ENCODE peak calls at places on chromosome 15, in four cellular contexts. A, O, F and U are unnamed samples.

GRCh38 chr15:26171266-26171665 is 308.1 kb upstream of the ATP10A start:
- DNase-seq in A (no peak), O (no peak), F (no peak), U (no peak)

GRCh38 chr15:82709421-82710207 is at the start of gene AP3B2:
- DNase-seq in A (peak), O (peak), F (no peak), U (peak)

GRCh38 chr15:29952245-29952644 is 130.0 kb upstream of the TJP1 start:
- DNase-seq in A (no peak), O (no peak), F (no peak), U (no peak)

GRCh38 chr15:37585966-37586656 is 348.3 kb upstream of the TMCO5A start:
- DNase-seq in A (no peak), O (peak), F (no peak), U (no peak)

GRCh38 chr15:32936283-32936918 is 218.6 kb downstream of the GREM1 start:
- DNase-seq in A (peak), O (peak), F (no peak), U (peak)

GRCh38 chr15:73464602-73465001 is 21.6 kb downstream of the REC114 start:
- DNase-seq in A (peak), O (no peak), F (no peak), U (no peak)

GRCh38 chr15:58407786-58408185 is 24.0 kb upstream of the LIPC start:
- DNase-seq in A (no peak), O (no peak), F (no peak), U (no peak)

GRCh38 chr15:69600556-69601085 is 148.0 kb downstream of the RPLP1 start:
- DNase-seq in A (no peak), O (no peak), F (no peak), U (no peak)

GRCh38 chr15:38660726-38661125 is 96.1 kb upstream of the RASGRP1 start:
- DNase-seq in A (no peak), O (no peak), F (no peak), U (no peak)

GRCh38 chr15:88419830-88420229 is 47.4 kb downstream of the MRPL46 start:
- DNase-seq in A (no peak), O (peak), F (no peak), U (no peak)

GRCh38 chr15:41502787-41503668 is 9.4 kb downstream of the ITPKA start:
- DNase-seq in A (no peak), O (no peak), F (no peak), U (no peak)

GRCh38 chr15:34341922-34342736 is 807 bp downstream of the NOP10 start:
- DNase-seq in A (peak), O (no peak), F (no peak), U (no peak)

GRCh38 chr15:29675791-29676301 is 146.4 kb downstream of the TJP1 start:
- DNase-seq in A (no peak), O (no peak), F (no peak), U (no peak)

GRCh38 chr15:60731583-60732130 is 252.7 kb upstream of the ICE2 start:
- DNase-seq in A (no peak), O (no peak), F (no peak), U (no peak)

GRCh38 chr15:100043732-100044131 is 298.0 kb downstream of the ADAMTS17 start:
- DNase-seq in A (no peak), O (no peak), F (no peak), U (peak)

GRCh38 chr15:101193063-101193712 is 58.7 kb downstream of the CHSY1 start:
- DNase-seq in A (no peak), O (peak), F (no peak), U (no peak)

GRCh38 chr15:77014137-77015081 is 19.5 kb downstream of the PSTPIP1 start:
- DNase-seq in A (no peak), O (no peak), F (no peak), U (no peak)

GRCh38 chr15:48922046-48922445 is 41.7 kb downstream of the SHC4 start:
- DNase-seq in A (no peak), O (no peak), F (no peak), U (no peak)

GRCh38 chr15:63234479-63234878 is 42.9 kb upstream of the APH1B start:
- DNase-seq in A (no peak), O (peak), F (no peak), U (peak)

GRCh38 chr15:56241374-56242085 is 2.1 kb downstream of the RFX7 start:
- DNase-seq in A (no peak), O (peak), F (no peak), U (peak)
- TF ChIP-seq FOS in A (no peak), O (no peak), F (no peak), U (no peak)

DNA sequence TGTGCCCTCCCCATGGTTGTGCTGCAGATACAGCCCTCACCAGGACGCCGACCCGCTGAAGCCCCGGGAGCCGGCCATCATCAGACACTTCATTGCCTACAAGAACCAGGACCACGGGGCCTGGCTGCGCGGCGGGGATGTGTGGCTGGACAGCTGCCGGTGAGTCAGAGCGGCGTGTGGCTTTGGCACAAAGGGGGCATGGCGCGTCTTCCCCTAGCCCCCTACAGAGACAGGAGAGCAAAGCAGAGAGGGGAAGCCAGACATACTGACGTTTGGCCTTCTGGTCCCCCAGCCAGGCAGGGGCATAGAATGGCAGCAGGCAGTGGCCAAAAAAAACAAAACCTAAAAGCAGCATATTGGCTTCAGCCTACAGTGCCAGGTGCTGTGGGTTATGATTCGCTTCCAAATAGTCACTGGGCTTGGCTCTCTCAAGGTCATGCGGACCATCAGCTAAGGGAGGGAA is 64.0 kb downstream of the MESD start:
- DNase-seq in A (no peak), O (no peak), F (no peak), U (no peak)
- TF ChIP-seq FOS in A (no peak), O (no peak), F (no peak), U (no peak)

DNA sequence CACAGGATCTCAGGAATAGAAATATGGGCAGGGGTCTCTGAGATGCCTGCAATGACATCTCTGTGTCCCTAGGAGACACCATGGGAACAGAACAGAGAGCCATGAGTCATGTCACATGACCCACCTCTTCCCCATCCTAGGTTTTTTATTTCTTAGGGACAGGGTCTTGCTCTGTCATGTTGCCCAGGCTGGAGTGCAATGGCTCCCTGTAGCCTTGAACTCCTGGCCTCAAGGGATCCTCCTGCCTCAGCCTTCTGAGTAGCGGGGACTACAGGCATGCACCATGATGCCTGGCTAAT is 6.4 kb downstream of the ALPK3 start:
- DNase-seq in A (no peak), O (no peak), F (no peak), U (no peak)
- TF ChIP-seq FOS in A (no peak), O (no peak), F (no peak), U (no peak)

GRCh38 chr15:65049418-65049840 is 4.2 kb downstream of the SLC51B start:
- DNase-seq in A (peak), O (peak), F (peak), U (peak)
- TF ChIP-seq FOS in A (peak), O (no peak), F (peak), U (no peak)

GRCh38 chr15:56877591-56877990 is 40.9 kb upstream of the TCF12 start:
- DNase-seq in A (no peak), O (no peak), F (no peak), U (no peak)
- TF ChIP-seq FOS in A (no peak), O (no peak), F (no peak), U (no peak)

GRCh38 chr15:31376511-31376910 is 49.9 kb downstream of the KLF13 start:
- DNase-seq in A (no peak), O (no peak), F (no peak), U (no peak)
- TF ChIP-seq FOS in A (no peak), O (no peak), F (no peak), U (no peak)